ENCODE peak calls at places on chromosomes 12 and 14, in five cellular contexts. J is NAMALWA, Q is HCEC 1CT, U is GM03348, L is uterus. A is an unnamed sample.

GRCh38 chr12:20495997-20496396 is 127.7 kb downstream of the PDE3A start:
- DNase-seq in J (no peak), Q (no peak), U (no peak), L (no peak), A (no peak)

GRCh38 chr12:19654630-19655384 is 215.5 kb downstream of the AEBP2 start:
- DNase-seq in J (no peak), Q (peak; percentile 70), U (peak; percentile 18), L (no peak), A (peak; percentile 15)

GRCh38 chr12:96387981-96388380 is 12.3 kb downstream of the CDK17 start:
- DNase-seq in J (no peak), Q (no peak), U (no peak), L (peak; percentile 75), A (no peak)

GRCh38 chr12:31591308-31591901 is 469 bp upstream of the DENND5B start:
- DNase-seq in J (peak; percentile 65), Q (no peak), U (no peak), L (peak; percentile 45), A (peak; percentile 11)

GRCh38 chr12:122886851-122887816 is 8.8 kb downstream of the VPS37B start:
- DNase-seq in J (peak; percentile 83), Q (peak; percentile 69), U (no peak), L (no peak), A (peak; percentile 80)

GRCh38 chr14:77892381-77892871 is 92.5 kb downstream of the ADCK1 start:
- DNase-seq in J (no peak), Q (no peak), U (no peak), L (no peak), A (peak; percentile 45)

GRCh38 chr12:3241621-3242020 is 164.4 kb downstream of the TSPAN9 start:
- DNase-seq in J (no peak), Q (no peak), U (no peak), L (no peak), A (no peak)

GRCh38 chr14:95431199-95432145 is 85.0 kb downstream of the SYNE3 start:
- DNase-seq in J (peak; percentile 44), Q (peak; percentile 15), U (peak; percentile 44), L (no peak), A (peak; percentile 71)

GRCh38 chr12:92334552-92334951 is 188.9 kb upstream of the BTG1 start:
- DNase-seq in J (no peak), Q (no peak), U (no peak), L (no peak), A (no peak)

GRCh38 chr14:65985976-65986375 is 500.2 kb upstream of the CCDC196 start:
- DNase-seq in J (no peak), Q (no peak), U (no peak), L (no peak), A (no peak)

GRCh38 chr14:53888535-53889386 is 67.9 kb downstream of the BMP4 start:
- DNase-seq in J (no peak), Q (no peak), U (no peak), L (no peak), A (no peak)

GRCh38 chr14:37036669-37037341 is 135.6 kb downstream of the SLC25A21 start:
- DNase-seq in J (no peak), Q (peak; percentile 79), U (peak; percentile 23), L (no peak), A (peak; percentile 52)

GRCh38 chr12:15971211-15971610 is 60.1 kb downstream of the DERA start:
- DNase-seq in J (no peak), Q (no peak), U (no peak), L (no peak), A (no peak)

GRCh38 chr14:72722201-72722785 is 171.6 kb downstream of the DPF3 start:
- DNase-seq in J (no peak), Q (no peak), U (no peak), L (no peak), A (no peak)

GRCh38 chr12:38886064-38886463 is 19.3 kb downstream of the CPNE8 start:
- DNase-seq in J (no peak), Q (peak; percentile 80), U (no peak), L (peak; percentile 21), A (peak; percentile 91)

GRCh38 chr14:21868442-21869046 is 194.9 kb upstream of the OR4E1 start:
- DNase-seq in J (peak; percentile 83), Q (peak; percentile 48), U (peak; percentile 50), L (no peak), A (peak; percentile 42)

GRCh38 chr14:61345144-61345482 is 23.7 kb downstream of the PRKCH start:
- DNase-seq in J (no peak), Q (no peak), U (no peak), L (no peak), A (no peak)

GRCh38 chr12:28065889-28066630 is 93.5 kb upstream of the PTHLH start:
- DNase-seq in J (no peak), Q (no peak), U (no peak), L (no peak), A (no peak)

GRCh38 chr12:131801254-131801866 is 26.8 kb upstream of the MMP17 start:
- DNase-seq in J (no peak), Q (no peak), U (no peak), L (no peak), A (no peak)

GRCh38 chr12:53115112-53115890 is 12.0 kb downstream of the SOAT2 start:
- DNase-seq in J (no peak), Q (no peak), U (no peak), L (no peak), A (no peak)

GRCh38 chr14:47935332-47935731 is 259.9 kb upstream of the MDGA2 start:
- DNase-seq in J (peak; percentile 37), Q (no peak), U (no peak), L (no peak), A (no peak)

GRCh38 chr14:104229621-104230041 is 91.2 kb downstream of the KIF26A start:
- DNase-seq in J (no peak), Q (no peak), U (no peak), L (no peak), A (no peak)

GRCh38 chr12:53954694-53955035 is at the start of gene HOXC12:
- DNase-seq in J (no peak), Q (no peak), U (no peak), L (no peak), A (no peak)

GRCh38 chr12:57896437-57897201 is 44.7 kb upstream of the ATP23 start:
- DNase-seq in J (no peak), Q (peak; percentile 65), U (peak; percentile 83), L (peak; percentile 85), A (peak; percentile 75)

GRCh38 chr12:6927999-6928702 is 392 bp downstream of the ATN1 start:
- DNase-seq in J (no peak), Q (no peak), U (peak; percentile 59), L (peak; percentile 47), A (no peak)

GRCh38 chr14:105689722-105690121 is 163.3 kb downstream of the TMEM121 start:
- DNase-seq in J (no peak), Q (no peak), U (no peak), L (no peak), A (no peak)

GRCh38 chr12:8681129-8681902 is 16.5 kb upstream of the RIMKLB start:
- DNase-seq in J (no peak), Q (peak; percentile 3), U (no peak), L (peak; percentile 31), A (peak; percentile 21)

GRCh38 chr12:77232045-77232444 is 166.7 kb upstream of the E2F7 start:
- DNase-seq in J (no peak), Q (peak; percentile 57), U (peak; percentile 62), L (peak; percentile 30), A (peak; percentile 92)

GRCh38 chr14:103600503-103600902 is 28.5 kb upstream of the KLC1 start:
- DNase-seq in J (no peak), Q (no peak), U (no peak), L (no peak), A (no peak)

GRCh38 chr12:8709124-8709830 is 11.5 kb downstream of the RIMKLB start:
- DNase-seq in J (peak; percentile 39), Q (no peak), U (peak; percentile 19), L (no peak), A (peak; percentile 18)

GRCh38 chr14:77062261-77062660 is 33.8 kb upstream of the IRF2BPL start:
- DNase-seq in J (no peak), Q (no peak), U (no peak), L (no peak), A (no peak)

GRCh38 chr14:29039171-29039570 is 272.6 kb downstream of the FOXG1 start:
- DNase-seq in J (no peak), Q (peak; percentile 65), U (peak; percentile 24), L (no peak), A (peak; percentile 31)

GRCh38 chr12:49636979-49637378 is 13.6 kb downstream of the PRPF40B start:
- DNase-seq in J (peak; percentile 86), Q (peak; percentile 72), U (peak; percentile 87), L (peak; percentile 75), A (peak; percentile 76)

GRCh38 chr14:66496188-66496807 is 10.1 kb downstream of the CCDC196 start:
- DNase-seq in J (no peak), Q (no peak), U (no peak), L (no peak), A (peak; percentile 34)

GRCh38 chr12:132966676-132967415 is 10.7 kb upstream of the ZNF605 start:
- DNase-seq in J (no peak), Q (no peak), U (no peak), L (no peak), A (no peak)

GRCh38 chr12:44874981-44875416 is 1.1 kb downstream of the NELL2 start:
- DNase-seq in J (no peak), Q (no peak), U (peak; percentile 10), L (no peak), A (no peak)

GRCh38 chr14:33592298-33592697 is 358.6 kb downstream of the EGLN3 start:
- DNase-seq in J (no peak), Q (no peak), U (peak; percentile 27), L (no peak), A (peak; percentile 52)

GRCh38 chr12:26117321-26117720 is 7.5 kb downstream of the BHLHE41 start:
- DNase-seq in J (peak; percentile 34), Q (no peak), U (no peak), L (no peak), A (no peak)

GRCh38 chr14:92692822-92693226 is 55.6 kb downstream of the LGMN start:
- DNase-seq in J (no peak), Q (no peak), U (no peak), L (peak; percentile 70), A (peak; percentile 55)